ENCODE peak calls at places on chromosome 11, in ten cellular contexts. X, R, F, Q, U, N, J, Y, Z and P are unnamed samples.

GRCh38 chr11:75273331-75273988 is 32.9 kb downstream of the TPBGL start:
- DNase-seq in X (no peak), R (no peak), F (no peak), Q (no peak), U (peak; percentile 57), N (no peak), J (no peak), Y (peak; percentile 3), Z (no peak), P (no peak)

GRCh38 chr11:75490221-75491181 is 35.2 kb downstream of the GDPD5 start:
- DNase-seq in X (no peak), R (no peak), F (peak; percentile 86), Q (no peak), U (no peak), N (peak; percentile 32), J (no peak), Y (no peak), Z (peak; percentile 92), P (no peak)

GRCh38 chr11:91859666-91860065 is 365.0 kb upstream of the FAT3 start:
- DNase-seq in X (no peak), R (no peak), F (peak; percentile 66), Q (no peak), U (no peak), N (peak; percentile 21), J (no peak), Y (no peak), Z (no peak), P (no peak)

GRCh38 chr11:64419818-64420485 is 61.0 kb downstream of the RPS6KA4 start:
- DNase-seq in X (no peak), R (no peak), F (no peak), Q (no peak), U (no peak), N (no peak), J (no peak), Y (no peak), Z (peak; percentile 60), P (no peak)

GRCh38 chr11:78651923-78652602 is 77.4 kb upstream of the NARS2 start:
- DNase-seq in X (no peak), R (peak; percentile 25), F (no peak), Q (no peak), U (peak; percentile 12), N (no peak), J (peak; percentile 50), Y (no peak), Z (no peak), P (peak; percentile 83)

GRCh38 chr11:73312806-73313403 is 4.8 kb downstream of the ARHGEF17 start:
- DNase-seq in X (no peak), R (no peak), F (no peak), Q (no peak), U (no peak), N (no peak), J (no peak), Y (no peak), Z (no peak), P (no peak)

GRCh38 chr11:60265373-60266214 is 14.9 kb upstream of the MS4A4A start:
- DNase-seq in X (no peak), R (no peak), F (peak; percentile 85), Q (no peak), U (no peak), N (peak; percentile 47), J (peak; percentile 16), Y (no peak), Z (peak; percentile 62), P (no peak)

GRCh38 chr11:76588455-76589325 is 81.9 kb downstream of the LRRC32 start:
- DNase-seq in X (no peak), R (peak; percentile 70), F (no peak), Q (no peak), U (peak; percentile 87), N (peak; percentile 29), J (peak; percentile 60), Y (no peak), Z (no peak), P (peak; percentile 92)

GRCh38 chr11:23875407-23875950 is 621.4 kb upstream of the LUZP2 start:
- DNase-seq in X (no peak), R (no peak), F (no peak), Q (no peak), U (no peak), N (no peak), J (no peak), Y (no peak), Z (no peak), P (no peak)

GRCh38 chr11:87803748-87804147 is 371.5 kb downstream of the RAB38 start:
- DNase-seq in X (no peak), R (no peak), F (no peak), Q (no peak), U (no peak), N (no peak), J (no peak), Y (no peak), Z (no peak), P (no peak)

GRCh38 chr11:86453290-86454030 is 78.8 kb downstream of the CCDC81 start:
- DNase-seq in X (no peak), R (no peak), F (no peak), Q (no peak), U (no peak), N (no peak), J (no peak), Y (no peak), Z (peak; percentile 23), P (peak; percentile 26)

GRCh38 chr11:60870733-60871377 is 3.5 kb downstream of the ZP1 start:
- DNase-seq in X (no peak), R (no peak), F (no peak), Q (no peak), U (peak; percentile 39), N (no peak), J (no peak), Y (no peak), Z (no peak), P (no peak)

GRCh38 chr11:8531312-8531711 is 62.7 kb downstream of the STK33 start:
- DNase-seq in X (no peak), R (no peak), F (no peak), Q (no peak), U (no peak), N (no peak), J (no peak), Y (no peak), Z (no peak), P (no peak)

GRCh38 chr11:101912823-101913284 is 2.0 kb upstream of the CEP126 start:
- DNase-seq in X (no peak), R (no peak), F (peak; percentile 71), Q (no peak), U (no peak), N (no peak), J (no peak), Y (no peak), Z (no peak), P (no peak)

GRCh38 chr11:66856496-66857233 is at the start of gene LRFN4:
- DNase-seq in X (no peak), R (no peak), F (peak; percentile 57), Q (no peak), U (no peak), N (peak; percentile 58), J (no peak), Y (no peak), Z (peak; percentile 64), P (no peak)

GRCh38 chr11:36240746-36241295 is 48.4 kb downstream of the COMMD9 start:
- DNase-seq in X (no peak), R (no peak), F (no peak), Q (no peak), U (no peak), N (no peak), J (no peak), Y (no peak), Z (peak; percentile 32), P (no peak)

GRCh38 chr11:118247041-118247440 is 5.1 kb downstream of the MPZL3 start:
- DNase-seq in X (no peak), R (no peak), F (peak; percentile 91), Q (no peak), U (no peak), N (no peak), J (no peak), Y (no peak), Z (no peak), P (no peak)

GRCh38 chr11:69339041-69339733 is 45.2 kb downstream of the MYEOV start:
- DNase-seq in X (peak; percentile 27), R (no peak), F (no peak), Q (no peak), U (no peak), N (no peak), J (peak; percentile 2), Y (no peak), Z (no peak), P (peak; percentile 72)

GRCh38 chr11:2789791-2790580 is 90.2 kb upstream of the KCNQ1OT1 start:
- DNase-seq in X (peak; percentile 35), R (no peak), F (no peak), Q (no peak), U (peak; percentile 61), N (no peak), J (no peak), Y (no peak), Z (no peak), P (no peak)

GRCh38 chr11:132973686-132974085 is 558.6 kb downstream of the OPCML start:
- DNase-seq in X (no peak), R (no peak), F (no peak), Q (no peak), U (no peak), N (no peak), J (no peak), Y (no peak), Z (peak; percentile 54), P (peak; percentile 4)

GRCh38 chr11:67613313-67613959 is 6.7 kb downstream of the NDUFV1 start:
- DNase-seq in X (no peak), R (no peak), F (no peak), Q (no peak), U (no peak), N (no peak), J (no peak), Y (peak; percentile 12), Z (no peak), P (no peak)